ENCODE peak calls at places on chromosomes 4 and X, in seven cellular contexts. D is stimulated activated CD4-positive, alpha-beta T cell treated with anti-CD3 and anti-CD28 coated beads, Interleukin-2, amount 100 ng/mL, for 24 hours; V is NT2/D1; B is fibroblast of lung; Z is GDM1; R is AG04450; U is Daoy. Y is an unnamed sample.

GRCh38 chrX:74422576-74423288 is 1.4 kb downstream of the SLC16A2 start:
- DNase-seq in D (peak), V (peak), B (peak), Z (no peak), R (peak), U (peak), Y (no peak)

GRCh38 chrX:84168095-84168494 is 19.9 kb downstream of the RPS6KA6 start:
- DNase-seq in D (no peak), V (no peak), B (peak), Z (no peak), R (no peak), U (peak), Y (no peak)

GRCh38 chrX:9644335-9644734 is 121.3 kb downstream of the GPR143 start:
- DNase-seq in D (peak), V (no peak), B (no peak), Z (peak), R (no peak), U (no peak), Y (peak)

GRCh38 chr4:40629401-40630334 is at the start of gene RBM47:
- DNase-seq in D (peak), V (peak), B (peak), Z (no peak), R (no peak), U (peak), Y (peak)

GRCh38 chrX:34653811-34654210 is 3.3 kb downstream of the TMEM47 start:
- DNase-seq in D (no peak), V (no peak), B (peak), Z (no peak), R (no peak), U (peak), Y (no peak)

GRCh38 chr4:128665514-128665913 is 144.0 kb upstream of the JADE1 start:
- DNase-seq in D (no peak), V (no peak), B (no peak), Z (no peak), R (no peak), U (no peak), Y (no peak)

GRCh38 chrX:34379891-34380290 is 247.8 kb upstream of the FAM47A start:
- DNase-seq in D (no peak), V (no peak), B (no peak), Z (no peak), R (no peak), U (no peak), Y (no peak)

GRCh38 chr4:109079177-109079576 is 223.3 kb downstream of the COL25A1 start:
- DNase-seq in D (no peak), V (no peak), B (no peak), Z (no peak), R (no peak), U (no peak), Y (no peak)

GRCh38 chrX:23699636-23700194 is 32.4 kb downstream of the PRDX4 start:
- DNase-seq in D (no peak), V (peak), B (peak), Z (peak), R (no peak), U (peak), Y (no peak)

GRCh38 chrX:3567681-3568080 is 145.8 kb downstream of the PRKX start:
- DNase-seq in D (no peak), V (no peak), B (peak), Z (no peak), R (no peak), U (no peak), Y (no peak)

GRCh38 chrX:31423575-31424284 is 351.9 kb upstream of the FTHL17 start:
- DNase-seq in D (peak), V (peak), B (peak), Z (no peak), R (no peak), U (peak), Y (no peak)

GRCh38 chrX:40176256-40176978 is 78.7 kb upstream of the BCOR start:
- DNase-seq in D (peak), V (no peak), B (peak), Z (peak), R (no peak), U (peak), Y (peak)

GRCh38 chr4:157076578-157076947 is 613 bp downstream of the GLRB start:
- DNase-seq in D (no peak), V (no peak), B (no peak), Z (no peak), R (no peak), U (no peak), Y (no peak)

GRCh38 chrX:1393871-1394615 is 2.1 kb upstream of the SLC25A6 start:
- DNase-seq in D (no peak), V (no peak), B (no peak), Z (no peak), R (no peak), U (no peak), Y (no peak)

GRCh38 chr4:2255501-2256155 is 6.3 kb downstream of the MXD4 start:
- DNase-seq in D (no peak), V (no peak), B (peak), Z (no peak), R (no peak), U (peak), Y (no peak)

GRCh38 chr4:185213829-185214228 is 4.4 kb downstream of the SNX25 start:
- DNase-seq in D (no peak), V (no peak), B (no peak), Z (no peak), R (no peak), U (no peak), Y (no peak)

GRCh38 chr4:20078644-20079043 is 173.1 kb upstream of the SLIT2 start:
- DNase-seq in D (no peak), V (no peak), B (no peak), Z (no peak), R (no peak), U (no peak), Y (no peak)

GRCh38 chrX:77640702-77641101 is 145.3 kb downstream of the ATRX start:
- DNase-seq in D (no peak), V (no peak), B (no peak), Z (no peak), R (no peak), U (no peak), Y (no peak)

GRCh38 chr4:3299538-3300197 is 6.8 kb downstream of the RGS12 start:
- DNase-seq in D (no peak), V (no peak), B (no peak), Z (no peak), R (no peak), U (no peak), Y (no peak)

GRCh38 chrX:119015407-119016242 is 41.2 kb downstream of the LONRF3 start:
- DNase-seq in D (peak), V (no peak), B (peak), Z (no peak), R (peak), U (peak), Y (no peak)

GRCh38 chr4:99852199-99852718 is 35.6 kb downstream of the DAPP1 start:
- DNase-seq in D (no peak), V (no peak), B (no peak), Z (no peak), R (no peak), U (no peak), Y (no peak)

GRCh38 chr4:6352031-6352763 is 82.5 kb downstream of the WFS1 start:
- DNase-seq in D (no peak), V (no peak), B (no peak), Z (no peak), R (no peak), U (no peak), Y (no peak)

GRCh38 chrX:65697915-65698796 is 30.7 kb downstream of the MSN start:
- DNase-seq in D (peak), V (no peak), B (peak), Z (peak), R (no peak), U (peak), Y (peak)

GRCh38 chr4:99323761-99324160 is 2.6 kb upstream of the ADH1B start:
- DNase-seq in D (no peak), V (no peak), B (no peak), Z (no peak), R (peak), U (no peak), Y (no peak)

GRCh38 chr4:159723341-159724048 is 620.6 kb downstream of the RAPGEF2 start:
- DNase-seq in D (no peak), V (no peak), B (peak), Z (no peak), R (no peak), U (no peak), Y (no peak)

GRCh38 chr4:84852081-84852480 is 114.4 kb downstream of the WDFY3 start:
- DNase-seq in D (no peak), V (no peak), B (peak), Z (no peak), R (no peak), U (no peak), Y (no peak)

GRCh38 chrX:101223226-101223625 is 3.6 kb downstream of the DRP2 start:
- DNase-seq in D (no peak), V (no peak), B (no peak), Z (no peak), R (no peak), U (no peak), Y (no peak)

Y was measured in activated CD4-positive, alpha-beta T cell treated with anti-CD3 and anti-CD28 coated beads, Interleukin-2, amount 50 U/mL, for 1 hour.